ENCODE peak calls at places on chromosome 20, in seven cellular contexts. One of them, this sample, is unnamed.

GRCh38 chr20:21826946-21827345 is 121.5 kb downstream of the PAX1 start:
- DNase-seq in mucosa of descending colon: no peak
- DNase-seq in GM23338: peak; percentile 73
- DNase-seq in effector memory CD4-positive, alpha-beta T cell: no peak
- DNase-seq in endodermal cell: peak; percentile 86
- DNase-seq in neuronal stem cell: peak; percentile 35
- DNase-seq in psoas muscle: no peak
- DNase-seq in this sample: no peak

GRCh38 chr20:22927537-22927936 is 107.6 kb upstream of the SSTR4 start:
- DNase-seq in psoas muscle: no peak
- DNase-seq in effector memory CD4-positive, alpha-beta T cell: no peak
- DNase-seq in GM23338: no peak
- DNase-seq in endodermal cell: no peak
- DNase-seq in neuronal stem cell: no peak
- DNase-seq in mucosa of descending colon: no peak
- DNase-seq in this sample: no peak

GRCh38 chr20:5691918-5692618 is 58.1 kb upstream of the SHLD1 start:
- DNase-seq in psoas muscle: no peak
- DNase-seq in neuronal stem cell: no peak
- DNase-seq in effector memory CD4-positive, alpha-beta T cell: no peak
- DNase-seq in endodermal cell: no peak
- DNase-seq in mucosa of descending colon: peak; percentile 53
- DNase-seq in GM23338: no peak
- DNase-seq in this sample: no peak

GRCh38 chr20:63314566-63315239 is 21.7 kb downstream of the COL20A1 start:
- DNase-seq in effector memory CD4-positive, alpha-beta T cell: no peak
- DNase-seq in mucosa of descending colon: peak; percentile 30
- DNase-seq in endodermal cell: no peak
- DNase-seq in neuronal stem cell: no peak
- DNase-seq in psoas muscle: peak; percentile 7
- DNase-seq in GM23338: no peak
- DNase-seq in this sample: no peak

GRCh38 chr20:56795492-56795891 is 166.4 kb downstream of the TFAP2C start:
- DNase-seq in GM23338: no peak
- DNase-seq in neuronal stem cell: no peak
- DNase-seq in mucosa of descending colon: no peak
- DNase-seq in psoas muscle: no peak
- DNase-seq in endodermal cell: no peak
- DNase-seq in effector memory CD4-positive, alpha-beta T cell: no peak
- DNase-seq in this sample: no peak

GRCh38 chr20:41483553-41483930 is 116.9 kb upstream of the EMILIN3 start:
- DNase-seq in effector memory CD4-positive, alpha-beta T cell: no peak
- DNase-seq in psoas muscle: no peak
- DNase-seq in neuronal stem cell: no peak
- DNase-seq in GM23338: no peak
- DNase-seq in endodermal cell: no peak
- DNase-seq in mucosa of descending colon: no peak
- DNase-seq in this sample: no peak

GRCh38 chr20:45404438-45404837 is 3.7 kb upstream of the DBNDD2 start:
- DNase-seq in mucosa of descending colon: no peak
- DNase-seq in neuronal stem cell: no peak
- DNase-seq in GM23338: no peak
- DNase-seq in psoas muscle: no peak
- DNase-seq in effector memory CD4-positive, alpha-beta T cell: no peak
- DNase-seq in endodermal cell: no peak
- DNase-seq in this sample: no peak

GRCh38 chr20:57622579-57623381 is 2.6 kb upstream of the ZBP1 start:
- DNase-seq in psoas muscle: no peak
- DNase-seq in neuronal stem cell: peak; percentile 18
- DNase-seq in endodermal cell: peak; percentile 91
- DNase-seq in mucosa of descending colon: peak; percentile 81
- DNase-seq in effector memory CD4-positive, alpha-beta T cell: peak; percentile 58
- DNase-seq in GM23338: peak; percentile 80
- DNase-seq in this sample: peak; percentile 77

GRCh38 chr20:18377896-18378481 is 88.8 kb downstream of the DZANK1 start:
- DNase-seq in psoas muscle: no peak
- DNase-seq in neuronal stem cell: no peak
- DNase-seq in endodermal cell: no peak
- DNase-seq in GM23338: no peak
- DNase-seq in effector memory CD4-positive, alpha-beta T cell: no peak
- DNase-seq in mucosa of descending colon: no peak
- DNase-seq in this sample: no peak

GRCh38 chr20:57941572-57942381 is 232.0 kb upstream of the PMEPA1 start:
- DNase-seq in GM23338: no peak
- DNase-seq in effector memory CD4-positive, alpha-beta T cell: no peak
- DNase-seq in mucosa of descending colon: no peak
- DNase-seq in neuronal stem cell: no peak
- DNase-seq in endodermal cell: no peak
- DNase-seq in psoas muscle: no peak
- DNase-seq in this sample: no peak

GRCh38 chr20:19820520-19821211 is 62.6 kb downstream of the RIN2 start:
- DNase-seq in mucosa of descending colon: no peak
- DNase-seq in effector memory CD4-positive, alpha-beta T cell: no peak
- DNase-seq in psoas muscle: no peak
- DNase-seq in GM23338: no peak
- DNase-seq in endodermal cell: no peak
- DNase-seq in neuronal stem cell: no peak
- DNase-seq in this sample: no peak

GRCh38 chr20:51467971-51468626 is 74.4 kb downstream of the NFATC2 start:
- DNase-seq in endodermal cell: no peak
- DNase-seq in neuronal stem cell: no peak
- DNase-seq in mucosa of descending colon: no peak
- DNase-seq in effector memory CD4-positive, alpha-beta T cell: no peak
- DNase-seq in GM23338: no peak
- DNase-seq in psoas muscle: no peak
- DNase-seq in this sample: no peak

GRCh38 chr20:44017905-44018683 is 103.4 kb downstream of the TOX2 start:
- DNase-seq in endodermal cell: no peak
- DNase-seq in psoas muscle: no peak
- DNase-seq in mucosa of descending colon: peak; percentile 79
- DNase-seq in neuronal stem cell: no peak
- DNase-seq in effector memory CD4-positive, alpha-beta T cell: no peak
- DNase-seq in GM23338: no peak
- DNase-seq in this sample: no peak

GRCh38 chr20:3632311-3633004 is 30.7 kb downstream of the GFRA4 start:
- DNase-seq in endodermal cell: no peak
- DNase-seq in effector memory CD4-positive, alpha-beta T cell: no peak
- DNase-seq in GM23338: no peak
- DNase-seq in neuronal stem cell: no peak
- DNase-seq in psoas muscle: no peak
- DNase-seq in mucosa of descending colon: no peak
- DNase-seq in this sample: no peak

GRCh38 chr20:3628502-3629314 is 34.5 kb downstream of the GFRA4 start:
- DNase-seq in effector memory CD4-positive, alpha-beta T cell: no peak
- DNase-seq in GM23338: no peak
- DNase-seq in neuronal stem cell: no peak
- DNase-seq in mucosa of descending colon: no peak
- DNase-seq in endodermal cell: no peak
- DNase-seq in psoas muscle: no peak
- DNase-seq in this sample: no peak

GRCh38 chr20:3631534-3631933 is 31.7 kb downstream of the GFRA4 start:
- DNase-seq in psoas muscle: no peak
- DNase-seq in endodermal cell: no peak
- DNase-seq in effector memory CD4-positive, alpha-beta T cell: no peak
- DNase-seq in GM23338: no peak
- DNase-seq in mucosa of descending colon: no peak
- DNase-seq in neuronal stem cell: no peak
- DNase-seq in this sample: no peak

GRCh38 chr20:3629893-3630292 is 33.3 kb downstream of the GFRA4 start:
- DNase-seq in mucosa of descending colon: no peak
- DNase-seq in endodermal cell: no peak
- DNase-seq in psoas muscle: no peak
- DNase-seq in GM23338: no peak
- DNase-seq in neuronal stem cell: no peak
- DNase-seq in effector memory CD4-positive, alpha-beta T cell: no peak
- DNase-seq in this sample: no peak

DNA sequence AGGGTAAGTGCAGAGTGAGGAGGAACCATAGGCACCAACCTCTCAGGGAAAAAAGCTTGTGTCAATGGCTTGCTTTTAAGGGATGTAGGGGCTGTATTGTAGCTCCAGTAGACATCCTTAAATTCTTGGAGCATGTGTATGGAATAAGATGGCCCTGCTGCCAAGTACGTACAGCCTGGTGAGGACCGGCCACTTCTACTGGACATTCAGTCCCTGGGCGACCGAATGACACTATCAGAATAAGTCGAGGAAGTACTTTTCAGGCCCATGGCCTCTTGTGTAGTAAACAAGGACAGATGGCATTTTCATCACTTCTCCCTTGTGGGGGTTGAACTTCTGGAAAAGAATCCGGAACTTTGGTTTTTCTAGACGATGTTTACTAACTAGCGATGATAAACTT is 32.8 kb downstream of the GFRA4 start:
- DNase-seq in GM23338: no peak
- DNase-seq in mucosa of descending colon: no peak
- DNase-seq in psoas muscle: no peak
- DNase-seq in endodermal cell: no peak
- DNase-seq in neuronal stem cell: no peak
- DNase-seq in effector memory CD4-positive, alpha-beta T cell: no peak
- DNase-seq in this sample: no peak
- H3K4me1 ChIP-seq in GM23338: peaks cover 13% of the 10 kb centered on the region
- H3K4me1 ChIP-seq in mucosa of descending colon: no peaks in the 10 kb centered on the region
- H3K4me1 ChIP-seq in psoas muscle: no peaks in the 10 kb centered on the region
- H3K4me1 ChIP-seq in endodermal cell: no peaks in the 10 kb centered on the region
- H3K4me1 ChIP-seq in neuronal stem cell: peaks cover 3% of the 10 kb centered on the region
- H3K4me1 ChIP-seq in effector memory CD4-positive, alpha-beta T cell: no peaks in the 10 kb centered on the region
- H3K4me1 ChIP-seq in this sample: no peaks in the 10 kb centered on the region

DNA sequence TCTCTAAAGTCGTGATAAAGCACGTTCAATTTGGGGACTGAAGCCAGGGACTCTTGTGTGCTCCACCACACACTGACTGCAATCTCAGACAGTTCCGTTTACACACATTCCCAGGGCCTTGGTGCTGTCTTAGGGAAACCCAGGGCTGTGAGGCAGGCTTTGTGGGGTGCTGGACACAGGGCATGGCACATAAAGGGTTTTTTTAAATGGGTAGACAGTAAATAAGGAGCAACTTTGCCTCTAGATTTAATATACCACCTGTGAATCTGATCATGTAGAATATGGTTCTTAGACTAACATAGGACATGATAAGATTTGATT is 2.3 kb downstream of the ENTPD6 start:
- DNase-seq in endodermal cell: no peak
- DNase-seq in GM23338: no peak
- DNase-seq in mucosa of descending colon: no peak
- DNase-seq in effector memory CD4-positive, alpha-beta T cell: no peak
- DNase-seq in neuronal stem cell: no peak
- DNase-seq in psoas muscle: no peak
- DNase-seq in this sample: no peak
- H3K4me1 ChIP-seq in endodermal cell: peaks cover 3% of the 10 kb centered on the region
- H3K4me1 ChIP-seq in GM23338: peaks cover 11% of the 10 kb centered on the region
- H3K4me1 ChIP-seq in mucosa of descending colon: peaks cover 39% of the 10 kb centered on the region
- H3K4me1 ChIP-seq in effector memory CD4-positive, alpha-beta T cell: peaks cover 14% of the 10 kb centered on the region
- H3K4me1 ChIP-seq in neuronal stem cell: peaks cover 15% of the 10 kb centered on the region
- H3K4me1 ChIP-seq in psoas muscle: peaks cover 32% of the 10 kb centered on the region
- H3K4me1 ChIP-seq in this sample: peaks cover 28% of the 10 kb centered on the region

GRCh38 chr20:33092361-33092760 is 12.9 kb downstream of the BPIFB4 start:
- DNase-seq in mucosa of descending colon: no peak
- DNase-seq in effector memory CD4-positive, alpha-beta T cell: no peak
- DNase-seq in neuronal stem cell: no peak
- DNase-seq in GM23338: no peak
- DNase-seq in psoas muscle: no peak
- DNase-seq in endodermal cell: no peak
- DNase-seq in this sample: no peak
- H3K4me1 ChIP-seq in mucosa of descending colon: no peaks in the 10 kb centered on the region
- H3K4me1 ChIP-seq in effector memory CD4-positive, alpha-beta T cell: no peaks in the 10 kb centered on the region
- H3K4me1 ChIP-seq in neuronal stem cell: no peaks in the 10 kb centered on the region
- H3K4me1 ChIP-seq in GM23338: no peaks in the 10 kb centered on the region
- H3K4me1 ChIP-seq in psoas muscle: no peaks in the 10 kb centered on the region
- H3K4me1 ChIP-seq in endodermal cell: no peaks in the 10 kb centered on the region
- H3K4me1 ChIP-seq in this sample: peaks cover 6% of the 10 kb centered on the region

GRCh38 chr20:50391444-50392137 is 118.6 kb upstream of the PTPN1 start:
- DNase-seq in psoas muscle: no peak
- DNase-seq in GM23338: no peak
- DNase-seq in neuronal stem cell: no peak
- DNase-seq in endodermal cell: no peak
- DNase-seq in effector memory CD4-positive, alpha-beta T cell: no peak
- DNase-seq in mucosa of descending colon: peak; percentile 46
- DNase-seq in this sample: no peak

GRCh38 chr20:50389808-50390684 is 120.1 kb upstream of the PTPN1 start:
- DNase-seq in GM23338: no peak
- DNase-seq in mucosa of descending colon: no peak
- DNase-seq in psoas muscle: no peak
- DNase-seq in neuronal stem cell: no peak
- DNase-seq in effector memory CD4-positive, alpha-beta T cell: no peak
- DNase-seq in endodermal cell: no peak
- DNase-seq in this sample: no peak

GRCh38 chr20:50392138-50392866 is 117.9 kb upstream of the PTPN1 start:
- DNase-seq in mucosa of descending colon: peak; percentile 40
- DNase-seq in neuronal stem cell: no peak
- DNase-seq in psoas muscle: no peak
- DNase-seq in endodermal cell: no peak
- DNase-seq in effector memory CD4-positive, alpha-beta T cell: no peak
- DNase-seq in GM23338: no peak
- DNase-seq in this sample: peak; percentile 6

GRCh38 chr20:50389437-50389807 is 120.8 kb upstream of the PTPN1 start:
- DNase-seq in endodermal cell: no peak
- DNase-seq in mucosa of descending colon: peak; percentile 69
- DNase-seq in neuronal stem cell: no peak
- DNase-seq in psoas muscle: no peak
- DNase-seq in effector memory CD4-positive, alpha-beta T cell: no peak
- DNase-seq in GM23338: no peak
- DNase-seq in this sample: no peak

GRCh38 chr20:50390685-50391443 is 119.3 kb upstream of the PTPN1 start:
- DNase-seq in endodermal cell: no peak
- DNase-seq in psoas muscle: no peak
- DNase-seq in GM23338: no peak
- DNase-seq in neuronal stem cell: no peak
- DNase-seq in mucosa of descending colon: no peak
- DNase-seq in effector memory CD4-positive, alpha-beta T cell: no peak
- DNase-seq in this sample: no peak
- H3K4me1 ChIP-seq in endodermal cell: no peaks in the 10 kb centered on the region
- H3K4me1 ChIP-seq in psoas muscle: peaks cover 39% of the 10 kb centered on the region
- H3K4me1 ChIP-seq in GM23338: no peaks in the 10 kb centered on the region
- H3K4me1 ChIP-seq in neuronal stem cell: no peaks in the 10 kb centered on the region
- H3K4me1 ChIP-seq in mucosa of descending colon: peaks cover 19% of the 10 kb centered on the region
- H3K4me1 ChIP-seq in effector memory CD4-positive, alpha-beta T cell: peaks cover 11% of the 10 kb centered on the region
- H3K4me1 ChIP-seq in this sample: peaks cover 21% of the 10 kb centered on the region

DNA sequence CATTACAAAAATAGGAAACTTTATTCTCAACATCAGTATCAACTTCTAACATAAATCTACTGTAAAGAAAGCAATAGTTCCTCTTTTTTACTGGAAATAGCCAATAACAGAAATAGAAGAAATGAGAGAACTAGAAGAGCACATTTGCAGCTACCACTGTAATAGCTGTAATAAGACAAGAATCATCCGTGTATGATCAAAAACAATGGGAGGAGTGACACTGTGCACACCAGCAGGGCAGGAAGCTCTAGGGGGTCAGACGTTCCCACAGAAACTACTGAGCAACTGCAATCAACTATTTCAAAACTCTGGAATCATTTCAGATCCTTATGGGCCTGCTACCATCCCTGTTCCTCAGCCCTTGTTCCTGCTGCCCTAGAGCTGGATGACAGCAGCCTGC is 43.7 kb downstream of the NINL start:
- DNase-seq in endodermal cell: no peak
- DNase-seq in GM23338: no peak
- DNase-seq in effector memory CD4-positive, alpha-beta T cell: no peak
- DNase-seq in psoas muscle: no peak
- DNase-seq in mucosa of descending colon: no peak
- DNase-seq in neuronal stem cell: no peak
- DNase-seq in this sample: no peak
- H3K4me1 ChIP-seq in endodermal cell: peaks cover 31% of the 10 kb centered on the region
- H3K4me1 ChIP-seq in GM23338: peaks cover 37% of the 10 kb centered on the region
- H3K4me1 ChIP-seq in effector memory CD4-positive, alpha-beta T cell: no peaks in the 10 kb centered on the region
- H3K4me1 ChIP-seq in psoas muscle: no peaks in the 10 kb centered on the region
- H3K4me1 ChIP-seq in mucosa of descending colon: no peaks in the 10 kb centered on the region
- H3K4me1 ChIP-seq in neuronal stem cell: peaks cover 3% of the 10 kb centered on the region
- H3K4me1 ChIP-seq in this sample: no peaks in the 10 kb centered on the region

This sample was measured in CD4-positive, alpha-beta memory T cell.